ENCODE peak calls at places on chromosomes 11 and 22, in ten cellular contexts. V is MV-4-11; J is NCI-H146; H is lower lobe of right lung; X is tibial nerve; E is NCI-H2107; R is NCI-H1694 treated with DMSO at 0.1 percent for 48 hours; L is HCT116; G is cardiac muscle cell; S is stimulated activated CD8-positive, alpha-beta memory T cell treated with anti-CD3 and anti-CD28 coated beads, Interleukin-15, amount 100 ng/mL, for 24 hours. P is an unnamed sample.

GRCh38 chr11:17162376-17162775 is 45.4 kb downstream of the PIK3C2A start:
- DNase-seq in J (no peak), G (no peak), S (no peak), H (no peak), R (no peak), E (no peak), X (no peak), V (no peak), L (no peak), P (no peak)

GRCh38 chr22:30892286-30892685 is 76.3 kb downstream of the MORC2 start:
- DNase-seq in V (no peak), X (no peak), L (no peak), R (no peak), H (no peak), G (no peak), S (no peak), J (no peak), E (no peak), P (no peak)

GRCh38 chr11:68998390-68998911 is 14.6 kb downstream of the MRGPRF start:
- DNase-seq in J (peak), G (peak), S (no peak), R (peak), L (no peak), X (no peak), E (peak), H (peak), V (no peak), P (no peak)

GRCh38 chr22:36362819-36363377 is 24.9 kb downstream of the MYH9 start:
- DNase-seq in G (no peak), S (no peak), R (no peak), E (no peak), X (no peak), L (no peak), V (no peak), H (no peak), J (no peak), P (no peak)

GRCh38 chr11:101686514-101686913 is 102.7 kb upstream of the TRPC6 start:
- DNase-seq in L (peak), G (peak), H (no peak), V (no peak), S (no peak), X (no peak), R (no peak), E (no peak), J (no peak), P (no peak)

GRCh38 chr11:96393753-96394348 is 4.0 kb downstream of the JRKL start:
- DNase-seq in X (no peak), L (peak), R (peak), J (peak), V (peak), H (no peak), E (no peak), G (peak), S (no peak), P (peak)

GRCh38 chr22:41782316-41782715 is 18.2 kb upstream of the CCDC134 start:
- DNase-seq in L (no peak), J (no peak), G (no peak), R (no peak), E (no peak), V (no peak), S (no peak), X (no peak), H (no peak), P (no peak)

GRCh38 chr11:10076458-10077141 is 217.4 kb downstream of the SBF2 start:
- DNase-seq in S (no peak), H (no peak), G (peak), V (no peak), R (peak), E (no peak), J (peak), X (no peak), L (peak), P (peak)

GRCh38 chr22:41216984-41217383 is 11.9 kb downstream of the L3MBTL2 start:
- DNase-seq in H (no peak), R (no peak), L (no peak), G (peak), X (no peak), V (no peak), J (no peak), E (no peak), S (no peak), P (no peak)

GRCh38 chr11:27398413-27398780 is 35.4 kb upstream of the CCDC34 start:
- DNase-seq in S (no peak), E (no peak), R (peak), V (no peak), G (no peak), L (no peak), J (no peak), X (no peak), H (no peak), P (no peak)

GRCh38 chr22:49958961-49959781 is 1.4 kb upstream of the PIM3 start:
- DNase-seq in G (no peak), V (no peak), J (no peak), E (no peak), L (no peak), R (no peak), S (no peak), X (no peak), H (peak), P (no peak)

GRCh38 chr22:42247596-42247995 is 22.9 kb downstream of the TCF20 start:
- DNase-seq in S (no peak), V (no peak), X (no peak), J (no peak), E (no peak), H (no peak), L (no peak), R (no peak), G (no peak), P (no peak)

GRCh38 chr11:86814775-86815174 is 14.4 kb downstream of the PRSS23 start:
- DNase-seq in R (no peak), L (no peak), X (no peak), H (no peak), V (no peak), G (no peak), S (no peak), J (no peak), E (no peak), P (no peak)

GRCh38 chr11:95716266-95716665 is 73.3 kb downstream of the FAM76B start:
- DNase-seq in E (no peak), H (no peak), S (no peak), V (no peak), X (no peak), R (no peak), L (no peak), J (no peak), G (peak), P (no peak)

GRCh38 chr11:67409261-67409666 is 5.4 kb downstream of the TBC1D10C start:
- DNase-seq in H (no peak), J (no peak), R (no peak), V (peak), G (no peak), E (no peak), L (no peak), S (no peak), X (no peak), P (no peak)

GRCh38 chr22:38191115-38191514 is 9.5 kb upstream of the PLA2G6 start:
- DNase-seq in J (no peak), X (no peak), E (no peak), S (no peak), R (no peak), G (no peak), L (no peak), H (no peak), V (no peak), P (no peak)

GRCh38 chr11:34929794-34930763 is 13.7 kb downstream of the PDHX start:
- DNase-seq in R (no peak), X (no peak), G (no peak), L (no peak), E (no peak), V (no peak), H (no peak), S (no peak), J (no peak), P (peak)

P was measured in mesendoderm.